ENCODE peak calls at places on chromosomes 11 and 22, in five cellular contexts. T is CD8-positive, alpha-beta T cell; G is Peyer's patch; C is brain microvascular endothelial cell; O is Calu3. X is an unnamed sample.

GRCh38 chr11:65906602-65907001 is 6.4 kb upstream of the FOSL1 start:
- DNase-seq in T (no peak), G (no peak), C (no peak), O (no peak), X (no peak)

GRCh38 chr22:50621491-50621880 is 6.5 kb downstream of the ARSA start:
- DNase-seq in T (peak; percentile 76), G (peak; percentile 72), C (no peak), O (no peak), X (no peak)

GRCh38 chr11:35275808-35276170 is 136.8 kb downstream of the CD44 start:
- DNase-seq in T (no peak), G (no peak), C (no peak), O (no peak), X (no peak)

GRCh38 chr11:61042961-61043540 is 59.2 kb upstream of the CD5 start:
- DNase-seq in T (no peak), G (no peak), C (no peak), O (no peak), X (no peak)

GRCh38 chr11:44338721-44339529 is 29.0 kb upstream of the ALX4 start:
- DNase-seq in T (no peak), G (no peak), C (no peak), O (no peak), X (no peak)

GRCh38 chr22:35549338-35549737 is 8.7 kb downstream of the RASD2 start:
- DNase-seq in T (no peak), G (no peak), C (no peak), O (no peak), X (no peak)

GRCh38 chr11:98940913-98941312 is 79.8 kb upstream of the CNTN5 start:
- DNase-seq in T (no peak), G (no peak), C (no peak), O (no peak), X (peak; percentile 66)

GRCh38 chr22:44448271-44448780 is 49.7 kb downstream of the RTL6 start:
- DNase-seq in T (no peak), G (peak; percentile 50), C (peak; percentile 90), O (peak; percentile 56), X (peak; percentile 34)

GRCh38 chr11:47267858-47268257 is 2.1 kb upstream of the MADD start:
- DNase-seq in T (no peak), G (no peak), C (no peak), O (no peak), X (peak; percentile 66)

GRCh38 chr22:49553518-49554295 is 274.0 kb downstream of the BRD1 start:
- DNase-seq in T (no peak), G (peak; percentile 42), C (no peak), O (no peak), X (peak; percentile 80)

GRCh38 chr11:61999141-61999975 is 31.9 kb upstream of the FTH1 start:
- DNase-seq in T (no peak), G (peak; percentile 31), C (no peak), O (no peak), X (no peak)

GRCh38 chr11:66419825-66420224 is 1.0 kb upstream of the NPAS4 start:
- DNase-seq in T (no peak), G (no peak), C (no peak), O (no peak), X (peak; percentile 81)

GRCh38 chr11:130180491-130180890 is 20.9 kb downstream of the ST14 start:
- DNase-seq in T (no peak), G (no peak), C (no peak), O (no peak), X (no peak)

GRCh38 chr22:28799125-28799833 is 1.1 kb downstream of the XBP1 start:
- DNase-seq in T (no peak), G (peak; percentile 77), C (peak; percentile 87), O (peak; percentile 56), X (no peak)

GRCh38 chr11:96314326-96315050 is 28.5 kb downstream of the MAML2 start:
- DNase-seq in T (no peak), G (no peak), C (peak; percentile 51), O (peak; percentile 57), X (no peak)

GRCh38 chr11:64629796-64630562 is 39.0 kb downstream of the SLC22A12 start:
- DNase-seq in T (no peak), G (no peak), C (no peak), O (no peak), X (peak; percentile 99)

GRCh38 chr11:65766535-65766934 is 14.2 kb downstream of the AP5B1 start:
- DNase-seq in T (no peak), G (no peak), C (no peak), O (no peak), X (no peak)

GRCh38 chr11:75931124-75931523 is 116.1 kb downstream of the UVRAG start:
- DNase-seq in T (no peak), G (no peak), C (peak; percentile 52), O (no peak), X (no peak)

GRCh38 chr11:17762309-17762974 is 27.9 kb downstream of the KCNC1 start:
- DNase-seq in T (no peak), G (no peak), C (no peak), O (peak; percentile 23), X (no peak)

GRCh38 chr22:21457023-21457787 is 10.0 kb upstream of the TMEM191C start:
- DNase-seq in T (no peak), G (peak; percentile 39), C (no peak), O (no peak), X (peak; percentile 50)

GRCh38 chr11:20156280-20156875 is 3.9 kb downstream of the DBX1 start:
- DNase-seq in T (peak; percentile 59), G (peak; percentile 64), C (no peak), O (peak; percentile 35), X (peak; percentile 87)

GRCh38 chr11:69662021-69662698 is 13.0 kb downstream of the LTO1 start:
- DNase-seq in T (no peak), G (no peak), C (no peak), O (no peak), X (peak; percentile 75)

GRCh38 chr11:76243648-76244285 is 37.5 kb upstream of the WNT11 start:
- DNase-seq in T (no peak), G (no peak), C (no peak), O (no peak), X (no peak)

GRCh38 chr22:26170795-26171194 is 1.5 kb downstream of the SEZ6L start:
- DNase-seq in T (no peak), G (no peak), C (no peak), O (no peak), X (peak; percentile 91)

GRCh38 chr11:43751726-43752125 is 71.2 kb downstream of the HSD17B12 start:
- DNase-seq in T (no peak), G (no peak), C (no peak), O (no peak), X (no peak)

GRCh38 chr22:29762263-29762662 is 4.5 kb downstream of the ZMAT5 start:
- DNase-seq in T (no peak), G (no peak), C (no peak), O (no peak), X (peak; percentile 66)

GRCh38 chr11:119964136-119965025 is 173.5 kb downstream of the TRIM29 start:
- DNase-seq in T (no peak), G (no peak), C (no peak), O (no peak), X (peak; percentile 65)

GRCh38 chr11:71402878-71403277 is 45.3 kb downstream of the DHCR7 start:
- DNase-seq in T (no peak), G (no peak), C (no peak), O (no peak), X (no peak)

GRCh38 chr11:114319716-114320328 is 23.6 kb downstream of the NNMT start:
- DNase-seq in T (no peak), G (no peak), C (no peak), O (no peak), X (peak; percentile 66)

GRCh38 chr11:122642971-122643370 is 12.6 kb upstream of the UBASH3B start:
- DNase-seq in T (no peak), G (no peak), C (peak; percentile 68), O (peak; percentile 12), X (no peak)

GRCh38 chr11:76622481-76623094 is 48.0 kb downstream of the LRRC32 start:
- DNase-seq in T (no peak), G (peak; percentile 26), C (no peak), O (no peak), X (peak; percentile 13)

GRCh38 chr22:18091916-18092526 is 14.2 kb downstream of the PEX26 start:
- DNase-seq in T (peak; percentile 36), G (peak; percentile 89), C (no peak), O (peak; percentile 74), X (no peak)
- TF ChIP-seq CTCF in T (no peak), G (peak; percentile 24), C (no peak), O (no peak), X (no peak)

DNA sequence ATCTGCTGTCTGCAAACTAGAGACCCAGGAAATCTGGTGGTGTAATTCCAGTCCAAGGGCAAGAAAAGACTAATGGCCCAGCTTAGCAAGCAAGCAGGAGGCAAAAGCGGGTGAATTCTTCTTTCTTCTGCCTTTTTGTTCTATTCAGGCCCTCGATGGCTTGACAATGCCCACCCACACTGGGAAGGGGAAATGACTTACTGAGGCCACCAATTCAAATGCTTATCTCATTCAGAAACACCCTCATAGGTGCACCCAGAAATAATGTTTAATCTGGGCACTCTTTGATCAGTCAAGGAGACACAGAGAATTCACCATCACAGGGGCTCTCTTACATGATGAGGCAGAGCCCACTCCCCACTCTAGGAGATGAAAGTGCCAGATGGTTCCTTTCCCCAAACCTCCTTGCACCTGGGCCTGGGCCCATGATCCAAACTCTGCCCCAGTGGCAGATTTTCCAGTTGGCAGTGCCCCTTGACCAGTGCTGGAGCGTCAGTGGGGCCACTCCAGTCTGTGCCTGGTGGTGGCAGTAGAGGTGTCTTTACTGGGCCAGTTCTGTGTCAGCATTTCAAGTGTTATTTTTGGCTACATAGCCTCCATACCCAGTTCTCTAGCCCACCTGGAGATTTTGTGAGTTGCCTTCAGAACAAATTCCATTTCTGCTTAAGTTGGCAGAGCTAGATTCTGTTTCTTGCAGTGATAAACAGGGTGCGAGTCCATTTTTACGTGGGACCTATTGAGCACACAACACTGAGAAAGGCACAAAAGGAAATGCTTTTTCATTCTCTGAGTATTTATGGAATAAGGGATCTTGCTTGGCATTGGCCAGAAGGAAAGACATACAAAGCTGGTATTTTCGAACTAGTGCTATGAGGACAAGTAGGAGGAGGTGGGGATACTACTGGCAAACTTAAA is 7.5 kb downstream of the ELMOD1 start:
- DNase-seq in T (no peak), G (no peak), C (no peak), O (peak; percentile 34), X (peak; percentile 87)
- TF ChIP-seq CTCF in T (no peak), G (peak; percentile 4), C (peak; percentile 80), O (peak; percentile 24), X (peak; percentile 75)

DNA sequence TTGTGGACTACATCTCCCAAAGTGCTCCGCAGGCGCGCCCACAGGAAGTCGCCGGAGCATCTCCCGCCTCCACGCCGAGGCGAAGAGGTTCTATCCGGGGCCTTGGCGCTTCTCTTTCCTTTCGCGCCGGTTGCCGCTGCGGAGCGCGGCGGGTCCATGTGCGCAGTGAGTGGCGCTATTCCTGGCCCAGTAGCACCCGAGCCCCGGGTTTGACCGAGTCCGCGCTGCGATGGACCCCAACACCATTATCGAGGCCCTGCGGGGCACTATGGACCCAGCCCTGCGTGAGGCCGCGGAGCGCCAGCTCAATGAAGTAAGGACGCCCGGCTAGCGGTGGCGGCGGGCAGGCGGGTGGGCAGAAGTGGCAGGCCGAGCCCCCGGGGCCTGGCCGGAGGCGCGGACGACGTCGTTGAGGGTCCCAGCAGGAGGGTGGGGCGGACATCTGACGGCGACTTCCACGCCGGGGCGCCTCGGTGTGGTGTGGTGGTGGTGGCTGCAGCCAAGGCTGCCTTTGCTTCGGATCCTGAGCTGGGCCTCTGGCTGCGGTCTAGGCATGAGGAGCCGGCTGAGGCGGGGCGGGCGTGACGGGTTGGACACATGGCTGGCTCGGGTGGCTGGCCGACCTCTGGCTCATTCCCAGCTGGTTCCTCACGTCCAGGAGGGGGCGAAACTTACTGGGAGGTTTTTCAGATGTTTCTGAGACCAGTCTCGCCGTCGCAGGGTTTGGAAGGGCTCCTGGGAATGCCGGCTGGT is at the start of gene IPO7:
- DNase-seq in T (peak; percentile 88), G (peak; percentile 96), C (peak; percentile 89), O (peak; percentile 89), X (peak; percentile 96)
- TF ChIP-seq CTCF in T (no peak), G (no peak), C (peak; percentile 63), O (peak; percentile 31), X (peak; percentile 52)

GRCh38 chr22:38452373-38453064 is 2.5 kb downstream of the KCNJ4 start:
- DNase-seq in T (no peak), G (no peak), C (no peak), O (no peak), X (peak; percentile 57)
- TF ChIP-seq CTCF in T (no peak), G (no peak), C (no peak), O (no peak), X (no peak)

X was measured in endodermal cell.